ENCODE peak calls at places on chromosome 12, in nine cellular contexts. H is A549, I is HL-60, Y is GM23338, X is K562, J is HepG2, O is SK-N-SH, R is GM12878, G is HCT116. A is an unnamed sample.

GRCh38 chr12:95266250-95266649 is 48.6 kb downstream of the VEZT start:
- DNase-seq in J (no peak), O (no peak), I (no peak), R (no peak), X (no peak), H (no peak), Y (no peak), G (no peak), A (no peak)

GRCh38 chr12:108305520-108305919 is 33.6 kb downstream of the CMKLR1 start:
- DNase-seq in G (no peak), R (no peak), Y (no peak), H (no peak), I (no peak), X (no peak), O (peak), J (no peak), A (no peak)

GRCh38 chr12:94570161-94570560 is 80.2 kb downstream of the TMCC3 start:
- DNase-seq in O (no peak), H (no peak), X (no peak), J (no peak), R (no peak), G (peak), Y (no peak), I (no peak), A (no peak)

GRCh38 chr12:97148941-97149559 is 242.0 kb downstream of the NEDD1 start:
- DNase-seq in Y (peak), J (peak), R (no peak), H (peak), X (peak), O (peak), I (peak), G (peak), A (peak)

GRCh38 chr12:32211066-32211768 is 104.6 kb downstream of the BICD1 start:
- DNase-seq in O (no peak), I (no peak), J (no peak), X (no peak), Y (no peak), H (no peak), G (no peak), R (no peak), A (no peak)

GRCh38 chr12:132617822-132618682 is 524 bp upstream of the P2RX2 start:
- DNase-seq in I (no peak), X (no peak), H (no peak), G (no peak), R (no peak), J (no peak), O (peak), Y (peak), A (no peak)

GRCh38 chr12:94150483-94151225 is 2.3 kb downstream of the PLXNC1 start:
- DNase-seq in G (no peak), Y (peak), J (no peak), R (no peak), O (peak), X (no peak), H (no peak), I (peak), A (no peak)

GRCh38 chr12:124085419-124085818 is 112.4 kb downstream of the ZNF664 start:
- DNase-seq in G (no peak), O (no peak), H (no peak), I (no peak), X (no peak), R (no peak), Y (no peak), J (no peak), A (no peak)

GRCh38 chr12:39892146-39892545 is 213.7 kb downstream of the SLC2A13 start:
- DNase-seq in G (no peak), Y (no peak), O (no peak), I (no peak), X (no peak), J (no peak), H (no peak), R (no peak), A (no peak)

GRCh38 chr12:43011383-43011926 is 421.9 kb upstream of the PRICKLE1 start:
- DNase-seq in X (no peak), H (no peak), G (no peak), I (no peak), Y (no peak), J (no peak), O (no peak), R (peak), A (no peak)

GRCh38 chr12:114166360-114166759 is 200.2 kb upstream of the RBM19 start:
- DNase-seq in O (peak), Y (peak), X (peak), I (peak), H (peak), G (peak), J (peak), R (no peak), A (no peak)

GRCh38 chr12:116647802-116648201 is 88.6 kb downstream of the MAP1LC3B2 start:
- DNase-seq in Y (no peak), O (no peak), I (no peak), J (no peak), H (no peak), X (no peak), G (no peak), R (no peak), A (no peak)

GRCh38 chr12:12954361-12954760 is 2.4 kb upstream of the GPRC5D start:
- DNase-seq in J (no peak), H (peak), R (no peak), I (no peak), O (no peak), G (no peak), X (no peak), Y (no peak), A (no peak)

GRCh38 chr12:106112094-106112822 is 26.5 kb downstream of the NUAK1 start:
- DNase-seq in H (no peak), I (peak), R (no peak), X (no peak), O (peak), Y (no peak), J (no peak), G (no peak), A (no peak)

GRCh38 chr12:29072631-29073030 is 76.4 kb upstream of the FAR2 start:
- DNase-seq in O (no peak), H (no peak), R (no peak), X (no peak), I (no peak), G (no peak), Y (peak), J (no peak), A (no peak)

GRCh38 chr12:46351861-46352595 is 20.5 kb downstream of the SLC38A2 start:
- DNase-seq in R (no peak), I (no peak), J (no peak), O (no peak), X (no peak), Y (no peak), G (no peak), H (no peak), A (no peak)

GRCh38 chr12:30098677-30099076 is 314.9 kb upstream of the TMTC1 start:
- DNase-seq in H (no peak), R (no peak), Y (peak), J (no peak), X (no peak), G (no peak), O (no peak), I (no peak), A (no peak)

GRCh38 chr12:58907326-58907855 is 12.9 kb downstream of the LRIG3 start:
- DNase-seq in O (no peak), X (no peak), J (no peak), H (no peak), Y (no peak), I (no peak), R (no peak), G (no peak), A (no peak)

GRCh38 chr12:16449459-16449858 is 102.0 kb downstream of the MGST1 start:
- DNase-seq in R (no peak), I (no peak), G (no peak), O (no peak), H (no peak), J (no peak), Y (no peak), X (no peak), A (no peak)

GRCh38 chr12:10366875-10367274 is 23.0 kb downstream of the KLRK1 start:
- DNase-seq in Y (no peak), R (no peak), J (peak), X (no peak), H (peak), O (no peak), I (no peak), G (no peak), A (no peak)

GRCh38 chr12:79690156-79690605 is 583 bp downstream of the PAWR start:
- DNase-seq in R (no peak), O (peak), X (no peak), G (no peak), J (peak), H (peak), Y (peak), I (no peak), A (no peak)

GRCh38 chr12:106135075-106135474 is 3.7 kb downstream of the NUAK1 start:
- DNase-seq in X (no peak), O (no peak), Y (no peak), H (no peak), G (no peak), R (no peak), I (no peak), J (no peak), A (no peak)

GRCh38 chr12:78062781-78063180 is 232.1 kb downstream of the NAV3 start:
- DNase-seq in H (peak), I (peak), X (no peak), Y (no peak), O (no peak), R (no peak), J (peak), G (no peak), A (no peak)

GRCh38 chr12:460301-461230 is 827 bp downstream of the B4GALNT3 start:
- DNase-seq in G (no peak), H (no peak), O (peak), X (no peak), I (no peak), Y (peak), J (no peak), R (no peak), A (no peak)

GRCh38 chr12:131828671-131829350 is 618 bp downstream of the MMP17 start:
- DNase-seq in Y (peak), R (no peak), H (peak), G (no peak), I (no peak), J (no peak), O (peak), X (no peak), A (no peak)

GRCh38 chr12:68260153-68260552 is 6.7 kb upstream of the IL22 start:
- DNase-seq in J (no peak), Y (no peak), O (no peak), G (no peak), I (no peak), X (no peak), R (no peak), H (no peak), A (no peak)

GRCh38 chr12:25023808-25024207 is 74.9 kb upstream of the BCAT1 start:
- DNase-seq in O (no peak), J (no peak), I (no peak), Y (no peak), X (no peak), G (no peak), H (no peak), R (no peak), A (no peak)

GRCh38 chr12:47896633-47897032 is 8.2 kb downstream of the VDR start:
- DNase-seq in X (no peak), O (no peak), I (no peak), Y (peak), H (peak), R (no peak), G (no peak), J (no peak), A (no peak)

GRCh38 chr12:122022393-122023338 is 982 bp downstream of the BCL7A start:
- DNase-seq in I (peak), H (no peak), O (peak), G (no peak), J (no peak), X (peak), Y (peak), R (no peak), A (no peak)

GRCh38 chr12:47408171-47408871 is 297.5 kb downstream of the RPAP3 start:
- DNase-seq in Y (peak), H (peak), R (peak), J (peak), O (no peak), G (peak), I (peak), X (peak), A (no peak)

GRCh38 chr12:95304673-95305198 is 87.1 kb downstream of the VEZT start:
- DNase-seq in Y (no peak), G (no peak), H (no peak), I (no peak), R (no peak), X (no peak), O (no peak), J (no peak), A (no peak)

GRCh38 chr12:103880299-103881142 is 39.5 kb upstream of the NT5DC3 start:
- DNase-seq in O (peak), I (no peak), Y (no peak), X (no peak), J (no peak), H (peak), G (no peak), R (peak), A (no peak)

GRCh38 chr12:30661210-30661609 is 34.5 kb downstream of the IPO8 start:
- DNase-seq in G (no peak), Y (no peak), H (no peak), R (no peak), X (no peak), I (no peak), O (no peak), J (no peak), A (no peak)

GRCh38 chr12:127386723-127387122 is 880.2 kb upstream of the TMEM132C start:
- DNase-seq in Y (no peak), R (no peak), H (no peak), O (no peak), J (no peak), I (no peak), G (no peak), X (no peak), A (no peak)

GRCh38 chr12:122867701-122868461 is 28.0 kb downstream of the VPS37B start:
- DNase-seq in H (peak), G (no peak), O (peak), J (peak), I (no peak), X (peak), R (no peak), Y (peak), A (no peak)

GRCh38 chr12:43917896-43918295 is 82.0 kb downstream of the TMEM117 start:
- DNase-seq in I (no peak), O (peak), X (no peak), G (no peak), Y (no peak), R (no peak), H (no peak), J (no peak), A (no peak)

DNA sequence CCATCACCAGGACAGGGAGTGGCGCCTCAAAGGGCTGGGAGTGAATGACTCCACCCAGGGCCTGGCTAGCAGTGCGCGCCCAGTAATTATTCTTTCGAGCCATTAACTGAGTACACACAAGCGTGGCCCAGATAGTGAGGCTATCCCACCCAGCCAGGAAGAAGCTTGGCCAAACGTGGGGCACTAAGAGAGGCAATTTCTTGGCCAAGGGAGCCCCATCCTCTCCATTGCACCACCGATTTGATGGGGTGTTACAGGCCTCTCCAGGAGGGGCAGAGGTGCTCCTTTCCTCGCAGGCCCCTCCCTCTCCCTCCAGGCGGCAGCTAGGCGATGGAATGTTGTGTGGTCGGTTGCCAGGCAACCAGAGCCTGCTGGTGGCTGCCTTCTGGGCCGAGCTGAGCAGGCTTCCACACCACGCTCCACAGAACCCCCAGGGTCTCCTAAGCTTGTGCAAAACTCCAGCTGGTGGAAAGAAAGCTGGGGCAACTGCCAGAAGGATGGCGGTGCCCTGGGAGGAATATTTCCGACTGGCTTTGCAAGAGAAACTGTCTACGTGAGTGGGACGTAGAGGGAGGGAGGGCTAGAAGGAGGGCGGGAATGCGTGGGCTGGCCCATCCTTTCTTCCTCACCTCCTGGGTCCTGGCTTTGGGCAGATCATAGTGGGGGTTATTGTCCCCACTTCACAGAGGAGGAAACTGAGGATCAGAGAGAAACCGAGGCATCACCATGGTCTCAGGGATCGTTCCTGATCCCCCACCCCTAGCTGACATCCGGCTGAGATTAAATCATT is at the start of gene CFAP73:
- DNase-seq in H (peak), R (no peak), Y (peak), X (peak), J (peak), O (peak), I (peak), G (peak), A (no peak)
- TF ChIP-seq REST in H (no peak), R (no peak), Y (no peak), X (no peak), J (no peak), O (no peak), I (no peak), G (no peak), A (no peak)

GRCh38 chr12:63400746-63401145 is 249.7 kb upstream of the AVPR1A start:
- DNase-seq in X (no peak), I (no peak), Y (no peak), H (peak), J (peak), R (no peak), O (no peak), G (no peak), A (no peak)
- TF ChIP-seq REST in X (no peak), I (no peak), Y (no peak), H (no peak), J (no peak), R (no peak), O (no peak), G (no peak), A (no peak)

DNA sequence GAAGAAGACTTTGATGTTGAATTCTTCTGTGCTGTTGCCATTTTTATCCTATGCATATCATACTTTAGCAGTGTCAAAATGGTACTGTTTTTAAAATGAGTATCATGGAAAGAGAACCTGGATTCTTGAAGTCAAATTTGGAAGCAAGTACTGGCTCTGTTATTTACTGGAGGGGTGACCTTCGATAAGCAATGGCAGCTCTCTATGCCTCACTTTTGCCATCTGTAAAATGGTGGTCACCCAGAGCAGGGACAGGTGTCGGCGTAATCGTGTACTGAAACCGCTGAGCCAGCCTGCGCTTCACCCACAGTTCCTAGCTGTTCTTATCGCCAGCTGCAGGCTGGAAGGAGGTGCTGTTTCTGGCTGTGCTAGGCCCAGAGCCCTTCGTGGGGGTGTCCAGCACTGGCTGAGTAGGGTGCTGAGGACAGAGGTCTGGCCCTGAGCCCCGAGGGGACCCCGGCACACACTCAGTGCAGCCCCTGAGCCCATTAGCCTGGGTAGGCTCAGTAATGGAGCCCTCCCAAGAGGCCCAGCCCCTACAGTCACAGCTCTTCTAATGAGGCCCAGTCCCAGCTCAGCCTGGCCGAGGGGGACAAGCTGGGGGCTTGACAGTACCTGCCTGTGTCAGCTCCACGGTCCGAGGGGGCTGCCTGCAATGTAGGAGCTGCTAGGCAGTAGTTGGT is 183.5 kb downstream of the PHETA1 start:
- DNase-seq in O (no peak), R (no peak), G (no peak), Y (no peak), H (no peak), X (peak), I (no peak), J (no peak), A (no peak)
- TF ChIP-seq REST in O (no peak), R (no peak), G (no peak), Y (no peak), H (no peak), X (no peak), I (no peak), J (no peak), A (no peak)

GRCh38 chr12:88993655-88994054 is 358.6 kb downstream of the DUSP6 start:
- DNase-seq in Y (peak), I (no peak), G (peak), R (no peak), H (peak), O (peak), X (peak), J (peak), A (peak)
- TF ChIP-seq REST in Y (no peak), I (no peak), G (no peak), R (no peak), H (no peak), O (no peak), X (no peak), J (no peak), A (no peak)

GRCh38 chr12:75876843-75877587 is 154.6 kb downstream of the PHLDA1 start:
- DNase-seq in R (no peak), O (no peak), H (no peak), G (no peak), X (no peak), Y (no peak), I (no peak), J (no peak), A (no peak)

GRCh38 chr12:75870878-75871277 is 160.7 kb downstream of the PHLDA1 start:
- DNase-seq in I (no peak), X (no peak), R (no peak), G (no peak), H (no peak), J (no peak), Y (no peak), O (no peak), A (no peak)

GRCh38 chr12:75877588-75878381 is 153.8 kb downstream of the PHLDA1 start:
- DNase-seq in H (no peak), X (no peak), J (no peak), R (no peak), O (no peak), I (no peak), G (no peak), Y (no peak), A (no peak)

GRCh38 chr12:75872762-75873161 is 158.8 kb downstream of the PHLDA1 start:
- DNase-seq in R (no peak), X (no peak), Y (no peak), I (no peak), G (no peak), J (peak), H (no peak), O (no peak), A (no peak)

DNA sequence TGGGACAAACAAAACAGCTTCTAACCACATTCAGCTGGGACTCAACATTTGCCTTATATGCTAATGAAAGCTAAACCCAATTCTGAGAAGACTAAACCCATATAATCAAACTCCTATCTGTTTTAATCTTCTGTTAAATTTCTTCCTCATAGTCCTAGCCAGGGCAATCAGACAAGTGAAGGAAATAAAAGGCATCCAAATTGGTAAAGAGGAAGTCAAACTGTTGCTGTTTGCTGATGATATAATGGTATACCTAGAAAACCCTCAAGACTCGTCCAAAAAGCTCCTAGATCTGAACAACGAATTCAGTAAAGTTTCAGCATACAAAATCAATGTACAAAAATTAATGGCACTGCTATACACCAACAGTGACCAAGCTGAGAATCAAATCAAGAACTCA is 157.1 kb downstream of the PHLDA1 start:
- DNase-seq in X (no peak), O (no peak), Y (no peak), I (no peak), J (no peak), G (no peak), R (no peak), H (no peak), A (no peak)
- TF ChIP-seq REST in X (no peak), O (no peak), Y (no peak), I (no peak), J (no peak), G (no peak), R (no peak), H (no peak), A (no peak)

GRCh38 chr12:20561886-20562285 is 133.2 kb upstream of the SLCO1C1 start:
- DNase-seq in Y (no peak), I (no peak), R (no peak), J (no peak), X (no peak), H (no peak), O (no peak), G (no peak), A (no peak)

GRCh38 chr12:20572451-20572850 is 122.7 kb upstream of the SLCO1C1 start:
- DNase-seq in I (no peak), O (no peak), X (no peak), R (no peak), J (no peak), G (no peak), Y (no peak), H (no peak), A (no peak)

GRCh38 chr12:20567413-20567812 is 127.7 kb upstream of the SLCO1C1 start:
- DNase-seq in I (no peak), Y (no peak), R (no peak), J (no peak), G (no peak), X (no peak), O (no peak), H (peak), A (no peak)
- TF ChIP-seq REST in I (no peak), Y (no peak), R (no peak), J (no peak), G (no peak), X (no peak), O (no peak), H (no peak), A (no peak)

GRCh38 chr12:57836442-57837375 is 9.8 kb downstream of the CTDSP2 start:
- DNase-seq in R (no peak), G (no peak), J (no peak), X (peak), H (no peak), I (peak), O (no peak), Y (peak), A (no peak)
- TF ChIP-seq REST in R (no peak), G (no peak), J (no peak), X (no peak), H (no peak), I (peak), O (no peak), Y (no peak), A (no peak)